ENCODE peak calls at places on chromosomes 16 and 17, in nine cellular contexts. D, W, J, C, F, P, S, B and T are unnamed samples.

GRCh38 chr17:78805301-78805700 is 23.2 kb upstream of the CYTH1 start:
- DNase-seq in D (no peak), W (no peak), J (no peak), C (no peak), F (no peak), P (no peak), S (no peak), B (no peak), T (peak)

GRCh38 chr16:5979905-5980550 is 882.4 kb upstream of the EEF2KMT start:
- DNase-seq in D (no peak), W (no peak), J (no peak), C (no peak), F (no peak), P (no peak), S (no peak), B (no peak), T (no peak)

GRCh38 chr17:39094607-39095308 is 56.7 kb downstream of the PLXDC1 start:
- DNase-seq in D (no peak), W (no peak), J (no peak), C (no peak), F (peak), P (no peak), S (no peak), B (no peak), T (no peak)

GRCh38 chr17:3738562-3739295 is 15.0 kb downstream of the HASPIN start:
- DNase-seq in D (no peak), W (no peak), J (peak), C (no peak), F (no peak), P (no peak), S (peak), B (no peak), T (peak)

GRCh38 chr17:50916026-50916707 is 50.0 kb upstream of the TOB1 start:
- DNase-seq in D (no peak), W (no peak), J (no peak), C (no peak), F (no peak), P (no peak), S (no peak), B (no peak), T (no peak)

GRCh38 chr16:29975134-29975538 is 1.5 kb downstream of the TAOK2 start:
- DNase-seq in D (no peak), W (no peak), J (no peak), C (no peak), F (no peak), P (no peak), S (no peak), B (no peak), T (no peak)

GRCh38 chr16:86151372-86151950 is 252.5 kb downstream of the IRF8 start:
- DNase-seq in D (no peak), W (no peak), J (no peak), C (peak), F (no peak), P (no peak), S (no peak), B (no peak), T (no peak)

GRCh38 chr17:55769625-55770000 is 18.8 kb downstream of the PCTP start:
- DNase-seq in D (peak), W (peak), J (no peak), C (peak), F (peak), P (no peak), S (peak), B (no peak), T (no peak)

GRCh38 chr17:37273419-37274051 is 102.2 kb upstream of the C17orf78 start:
- DNase-seq in D (no peak), W (peak), J (no peak), C (no peak), F (peak), P (no peak), S (no peak), B (no peak), T (no peak)

GRCh38 chr16:1308036-1308976 is 1.1 kb upstream of the UBE2I start:
- DNase-seq in D (no peak), W (peak), J (no peak), C (no peak), F (no peak), P (no peak), S (peak), B (no peak), T (no peak)
- H3K4me3 ChIP-seq in D (peak), W (peak), J (peak), C (peak), F (peak), P (peak), S (no peak), B (peak), T (peak)

GRCh38 chr16:720507-720989 is 398 bp upstream of the ANTKMT start:
- DNase-seq in D (no peak), W (peak), J (peak), C (peak), F (peak), P (peak), S (no peak), B (no peak), T (peak)
- TF ChIP-seq CTCF in D (peak), W (peak), J (no peak), C (no peak), F (peak), P (peak), S (no peak), B (peak), T (peak)

GRCh38 chr16:58127634-58128033 is 1.5 kb downstream of the CFAP20 start:
- DNase-seq in D (no peak), W (no peak), J (no peak), C (no peak), F (peak), P (no peak), S (peak), B (no peak), T (no peak)

GRCh38 chr16:58126451-58126968 is 2.7 kb downstream of the CFAP20 start:
- DNase-seq in D (no peak), W (no peak), J (no peak), C (no peak), F (no peak), P (no peak), S (no peak), B (no peak), T (no peak)

GRCh38 chr16:58128181-58128631 is 975 bp downstream of the CFAP20 start:
- DNase-seq in D (no peak), W (no peak), J (peak), C (no peak), F (peak), P (no peak), S (no peak), B (no peak), T (no peak)

GRCh38 chr16:58125781-58126335 is 3.3 kb downstream of the CFAP20 start:
- DNase-seq in D (no peak), W (no peak), J (no peak), C (no peak), F (peak), P (no peak), S (no peak), B (no peak), T (no peak)

GRCh38 chr16:58127033-58127556 is 2.1 kb downstream of the CFAP20 start:
- DNase-seq in D (peak), W (peak), J (no peak), C (no peak), F (peak), P (no peak), S (peak), B (no peak), T (peak)
- H3K4me3 ChIP-seq in D (peak), W (peak), J (no peak), C (peak), F (peak), P (no peak), S (peak), B (peak), T (peak)

DNA sequence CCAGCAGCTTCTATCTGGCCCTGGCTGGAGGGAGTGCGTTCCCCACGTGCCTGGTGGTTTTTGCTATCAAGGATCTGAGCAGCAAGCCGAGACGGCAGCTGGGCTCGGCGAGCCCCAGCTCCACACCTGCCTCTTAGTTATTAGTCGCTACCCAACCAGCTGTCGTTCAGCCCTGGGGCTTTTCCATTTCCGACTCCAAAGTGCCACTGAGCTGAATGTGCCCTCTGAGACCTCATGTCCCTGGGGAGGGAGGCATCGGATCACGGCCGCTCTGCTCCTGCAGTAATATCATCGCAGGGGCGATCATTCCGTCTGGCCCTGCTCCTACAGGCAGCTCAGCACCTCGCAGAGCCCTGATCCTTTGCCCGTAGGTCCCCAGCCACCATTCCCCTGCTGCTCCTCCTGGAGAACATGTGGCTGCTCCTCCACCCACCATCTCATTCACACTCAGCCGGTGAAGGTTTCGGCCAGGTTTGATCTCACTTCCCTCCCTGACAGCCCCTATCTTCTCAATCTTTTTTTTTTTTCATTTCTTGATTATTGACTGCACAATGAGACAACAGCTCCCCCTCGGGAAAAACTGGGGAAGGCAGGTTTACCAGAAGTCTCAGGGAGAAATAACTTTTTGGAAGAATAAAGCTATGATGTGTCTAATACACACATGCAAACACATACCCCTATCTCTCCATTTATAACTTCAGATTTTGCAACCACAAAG is 86.7 kb downstream of the ZFHX3 start:
- DNase-seq in D (no peak), W (no peak), J (no peak), C (peak), F (peak), P (no peak), S (no peak), B (no peak), T (no peak)
- TF ChIP-seq CTCF in D (peak), W (peak), J (no peak), C (no peak), F (peak), P (peak), S (peak), B (peak), T (no peak)